ENCODE peak calls at places on chromosomes 5 and 9, in four cellular contexts. Y is GM12865, R is SW480, D is M059J. U is an unnamed sample.

GRCh38 chr5:83827111-83827541 is 106.5 kb upstream of the HAPLN1 start:
- DNase-seq in Y (no peak), R (no peak), D (peak), U (no peak)

GRCh38 chr5:154264549-154265196 is 74.1 kb downstream of the GALNT10 start:
- DNase-seq in Y (no peak), R (no peak), D (no peak), U (no peak)

GRCh38 chr5:141608557-141608956 is 10.2 kb downstream of the DIAPH1 start:
- DNase-seq in Y (no peak), R (no peak), D (no peak), U (no peak)

GRCh38 chr5:83375049-83375710 is 96.4 kb upstream of the VCAN start:
- DNase-seq in Y (no peak), R (no peak), D (peak), U (no peak)

GRCh38 chr5:136036991-136037705 is 8.4 kb downstream of the TGFBI start:
- DNase-seq in Y (peak), R (peak), D (peak), U (no peak)

GRCh38 chr5:83388608-83389007 is 82.9 kb upstream of the VCAN start:
- DNase-seq in Y (no peak), R (no peak), D (no peak), U (no peak)

GRCh38 chr5:14032944-14033343 is 88.5 kb upstream of the DNAH5 start:
- DNase-seq in Y (no peak), R (peak), D (peak), U (no peak)

GRCh38 chr5:1827410-1828397 is 26.5 kb downstream of the NDUFS6 start:
- DNase-seq in Y (no peak), R (no peak), D (no peak), U (no peak)

GRCh38 chr9:33676746-33677505 is 118.4 kb upstream of the PRSS3 start:
- DNase-seq in Y (no peak), R (no peak), D (peak), U (peak)

GRCh38 chr9:100561256-100561655 is 16.6 kb upstream of the CAVIN4 start:
- DNase-seq in Y (no peak), R (peak), D (peak), U (no peak)

GRCh38 chr9:20243866-20244647 is 378.2 kb downstream of the MLLT3 start:
- DNase-seq in Y (no peak), R (no peak), D (no peak), U (no peak)

GRCh38 chr5:104606258-104606829 is 1043.8 kb upstream of the NUDT12 start:
- DNase-seq in Y (no peak), R (no peak), D (no peak), U (no peak)

GRCh38 chr5:151258771-151259170 is 5.8 kb downstream of the GM2A start:
- DNase-seq in Y (no peak), R (no peak), D (no peak), U (no peak)

GRCh38 chr5:153552886-153553285 is 62.4 kb downstream of the GRIA1 start:
- DNase-seq in Y (no peak), R (no peak), D (peak), U (no peak)

GRCh38 chr5:14491505-14491904 is 90.1 kb upstream of the OTULINL start:
- DNase-seq in Y (no peak), R (no peak), D (peak), U (no peak)

GRCh38 chr9:70924380-70924779 is 197.0 kb downstream of the TRPM3 start:
- DNase-seq in Y (no peak), R (no peak), D (peak), U (no peak)

GRCh38 chr5:68478306-68479091 is 262.9 kb downstream of the PIK3R1 start:
- DNase-seq in Y (no peak), R (no peak), D (peak), U (no peak)

GRCh38 chr5:176132471-176133288 is 105.5 kb upstream of the SIMC1 start:
- DNase-seq in Y (no peak), R (no peak), D (no peak), U (no peak)

GRCh38 chr9:35406183-35406959 is 83.5 kb upstream of the RUSC2 start:
- DNase-seq in Y (no peak), R (no peak), D (no peak), U (no peak)

GRCh38 chr5:158590936-158591863 is 508.5 kb downstream of the EBF1 start:
- DNase-seq in Y (no peak), R (peak), D (peak), U (no peak)

GRCh38 chr9:128593039-128593438 is 40.7 kb downstream of the SPTAN1 start:
- DNase-seq in Y (no peak), R (no peak), D (no peak), U (no peak)

GRCh38 chr9:127445851-127446719 is 5.1 kb downstream of the RPL12 start:
- DNase-seq in Y (peak), R (peak), D (peak), U (no peak)

GRCh38 chr5:14659821-14660607 is 4.5 kb upstream of the OTULIN start:
- DNase-seq in Y (no peak), R (no peak), D (peak), U (no peak)

GRCh38 chr5:180353226-180353962 is at the start of gene GFPT2:
- DNase-seq in Y (peak), R (peak), D (peak), U (peak)